ENCODE peak calls at places on chromosomes 3 and 15, in ten cellular contexts. J, C, Y, I, L, W, H, S, B and R are unnamed samples.

GRCh38 chr3:59313365-59313764 is 263.5 kb upstream of the CFAP20DC start:
- DNase-seq in S (peak), W (no peak), J (peak), Y (peak), C (peak), H (peak), B (peak), L (no peak), I (no peak), R (peak)

GRCh38 chr3:126472277-126473006 is 3.2 kb downstream of the ZXDC start:
- DNase-seq in B (peak), J (peak), L (no peak), W (peak), H (peak), S (no peak), I (peak), Y (peak), C (no peak), R (peak)

GRCh38 chr3:120172070-120172469 is 77.8 kb upstream of the GSK3B start:
- DNase-seq in S (no peak), B (no peak), L (no peak), H (no peak), W (no peak), I (no peak), C (no peak), J (peak), Y (no peak), R (no peak)

GRCh38 chr3:23819599-23820360 is 14.0 kb downstream of the UBE2E1 start:
- DNase-seq in Y (no peak), H (no peak), S (no peak), B (no peak), I (no peak), L (no peak), C (no peak), J (no peak), W (no peak), R (no peak)

GRCh38 chr3:146130881-146131371 is 30.1 kb downstream of the PLOD2 start:
- DNase-seq in S (no peak), L (no peak), B (no peak), J (no peak), Y (no peak), W (no peak), I (no peak), C (no peak), H (no peak), R (no peak)

GRCh38 chr3:52428151-52429005 is 16.5 kb downstream of the SEMA3G start:
- DNase-seq in L (no peak), I (no peak), J (peak), C (peak), Y (peak), H (peak), B (peak), S (no peak), W (peak), R (no peak)

GRCh38 chr3:186002884-186003472 is 65.2 kb upstream of the TRA2B start:
- DNase-seq in C (no peak), S (no peak), I (no peak), L (peak), B (peak), J (no peak), W (no peak), H (no peak), Y (peak), R (no peak)

GRCh38 chr3:30286811-30287210 is 319.6 kb upstream of the TGFBR2 start:
- DNase-seq in B (no peak), L (no peak), J (no peak), W (no peak), C (no peak), I (no peak), H (no peak), S (no peak), Y (no peak), R (no peak)

GRCh38 chr3:194623449-194624290 is 9.5 kb downstream of the TMEM44 start:
- DNase-seq in L (no peak), C (no peak), H (no peak), S (no peak), J (no peak), B (no peak), W (no peak), I (no peak), Y (no peak), R (no peak)

GRCh38 chr3:14789640-14790285 is 29.0 kb upstream of the FGD5 start:
- DNase-seq in H (no peak), B (no peak), S (no peak), W (no peak), Y (no peak), L (no peak), I (no peak), C (no peak), J (no peak), R (no peak)

GRCh38 chr3:50506169-50506568 is 2.7 kb upstream of the CACNA2D2 start:
- DNase-seq in J (no peak), W (no peak), L (no peak), H (no peak), S (no peak), B (no peak), I (no peak), Y (no peak), C (no peak), R (no peak)

GRCh38 chr3:50853936-50854335 is 179.2 kb downstream of the DOCK3 start:
- DNase-seq in B (no peak), S (no peak), I (no peak), H (no peak), L (no peak), C (no peak), J (no peak), Y (no peak), W (no peak), R (no peak)

GRCh38 chr3:25582242-25582641 is 82.5 kb downstream of the TOP2B start:
- DNase-seq in J (peak), B (peak), H (no peak), Y (no peak), W (no peak), S (no peak), C (peak), L (no peak), I (peak), R (no peak)

GRCh38 chr3:197234947-197235914 is 63.2 kb downstream of the DLG1 start:
- DNase-seq in C (no peak), Y (no peak), I (no peak), H (no peak), J (no peak), S (no peak), B (no peak), L (no peak), W (no peak), R (no peak)

GRCh38 chr15:60384052-60384451 is 13.7 kb downstream of the ANXA2 start:
- DNase-seq in W (no peak), J (no peak), I (no peak), C (no peak), S (no peak), H (no peak), Y (no peak), L (no peak), B (no peak), R (no peak)

GRCh38 chr3:65979731-65980130 is 59.0 kb downstream of the MAGI1 start:
- DNase-seq in Y (no peak), J (peak), I (peak), S (no peak), H (no peak), B (no peak), W (no peak), L (no peak), C (no peak), R (no peak)

GRCh38 chr3:170909129-170909903 is 879 bp upstream of the EIF5A2 start:
- DNase-seq in J (peak), I (peak), S (no peak), W (peak), B (peak), C (no peak), L (no peak), Y (no peak), H (no peak), R (peak)

GRCh38 chr15:88800026-88800425 is 3.2 kb upstream of the ACAN start:
- DNase-seq in S (no peak), I (peak), J (peak), Y (no peak), L (no peak), C (no peak), B (no peak), W (no peak), H (no peak), R (no peak)

GRCh38 chr15:52523192-52523591 is 5.5 kb downstream of the MYO5A start:
- DNase-seq in H (no peak), W (no peak), C (no peak), B (no peak), Y (no peak), J (peak), L (no peak), I (peak), S (no peak), R (no peak)

GRCh38 chr3:40137586-40138295 is 171.8 kb upstream of the EIF1B start:
- DNase-seq in W (no peak), B (no peak), L (no peak), S (no peak), Y (no peak), H (no peak), I (peak), J (peak), C (no peak), R (no peak)

GRCh38 chr15:42062284-42062806 is 32.0 kb downstream of the PLA2G4D start:
- DNase-seq in Y (no peak), J (no peak), S (no peak), W (no peak), L (no peak), C (no peak), H (no peak), I (no peak), B (no peak), R (no peak)

GRCh38 chr15:36696191-36696590 is 116.8 kb downstream of the CDIN1 start:
- DNase-seq in S (no peak), C (no peak), W (no peak), H (no peak), I (no peak), J (no peak), L (no peak), Y (no peak), B (no peak), R (no peak)

GRCh38 chr3:12357456-12357855 is 68.6 kb downstream of the PPARG start:
- DNase-seq in I (no peak), J (no peak), B (no peak), H (no peak), C (no peak), Y (no peak), W (no peak), L (no peak), S (no peak), R (no peak)

GRCh38 chr3:31193429-31193828 is 299.0 kb upstream of the GADL1 start:
- DNase-seq in S (no peak), Y (no peak), I (no peak), J (no peak), B (no peak), L (no peak), C (no peak), H (no peak), W (no peak), R (no peak)

GRCh38 chr15:81284256-81285031 is 39.5 kb downstream of the STARD5 start:
- DNase-seq in C (no peak), H (no peak), J (no peak), S (no peak), L (no peak), W (no peak), I (no peak), Y (no peak), B (no peak), R (no peak)

GRCh38 chr3:160618363-160618762 is 53.0 kb upstream of the KPNA4 start:
- DNase-seq in L (no peak), W (no peak), C (no peak), B (no peak), H (no peak), Y (no peak), J (no peak), S (no peak), I (no peak), R (no peak)

GRCh38 chr3:4350789-4351163 is 47.6 kb downstream of the SETMAR start:
- DNase-seq in J (peak), B (peak), S (peak), C (peak), W (peak), I (peak), L (no peak), Y (peak), H (peak), R (peak)

GRCh38 chr15:65184305-65184943 is 718 bp downstream of the CLPX start:
- DNase-seq in C (peak), Y (peak), J (peak), L (no peak), B (peak), W (peak), I (no peak), S (peak), H (peak), R (peak)

GRCh38 chr15:90665288-90666134 is 51.6 kb upstream of the BLM start:
- DNase-seq in I (no peak), C (no peak), Y (peak), H (peak), J (peak), B (peak), S (peak), L (no peak), W (peak), R (peak)

GRCh38 chr15:47778263-47778770 is 61.0 kb downstream of the SEMA6D start:
- DNase-seq in H (no peak), L (no peak), I (no peak), Y (no peak), J (no peak), W (no peak), B (no peak), C (no peak), S (no peak), R (no peak)

GRCh38 chr3:100766069-100766468 is 56.8 kb downstream of the TFG start:
- DNase-seq in Y (no peak), J (no peak), L (no peak), S (no peak), B (no peak), W (no peak), C (no peak), I (no peak), H (no peak), R (no peak)

GRCh38 chr3:69072928-69073327 is 7.2 kb downstream of the UBA3 start:
- DNase-seq in S (no peak), I (no peak), L (no peak), C (no peak), H (no peak), Y (no peak), B (no peak), J (no peak), W (no peak), R (no peak)

GRCh38 chr3:183515968-183516851 is 39.3 kb downstream of the KLHL6 start:
- DNase-seq in Y (peak), H (peak), L (no peak), W (no peak), S (peak), I (no peak), C (no peak), B (no peak), J (no peak), R (no peak)

GRCh38 chr15:64193971-64194370 is 31.1 kb upstream of the PPIB start:
- DNase-seq in B (no peak), I (no peak), L (no peak), J (no peak), Y (no peak), S (no peak), C (no peak), H (no peak), W (no peak), R (peak)

GRCh38 chr3:134312072-134312872 is 61.6 kb upstream of the RYK start:
- DNase-seq in J (no peak), I (no peak), S (no peak), C (no peak), W (peak), H (peak), B (no peak), Y (peak), L (no peak), R (peak)

GRCh38 chr3:171284308-171285075 is 175.7 kb downstream of the TNIK start:
- DNase-seq in I (peak), C (no peak), H (peak), S (no peak), J (peak), Y (no peak), L (peak), W (peak), B (no peak), R (no peak)

GRCh38 chr15:83673385-83673784 is 19.5 kb downstream of the ADAMTSL3 start:
- DNase-seq in B (no peak), W (no peak), L (no peak), Y (no peak), C (no peak), H (no peak), J (no peak), I (no peak), S (no peak), R (no peak)